ENCODE peak calls at places on chromosomes 12 and 14, in ten cellular contexts. Y is HTR-8/SVneo, P is NCI-H69, K is smooth muscle cell of the brain vasculature, H is NCI-H1436, G is transverse colon, S is A549, Z is DMS79, V is NCI-H460, T is ELR. L is an unnamed sample.

GRCh38 chr12:108511633-108512540 is 3.2 kb upstream of the FICD start:
- DNase-seq in Y (peak), P (peak), K (peak), H (peak), G (peak), S (peak), Z (peak), V (peak), T (peak), L (peak)

GRCh38 chr14:21917699-21918436 is 244.2 kb upstream of the OR4E1 start:
- DNase-seq in Y (peak), P (peak), K (peak), H (peak), G (peak), S (peak), Z (no peak), V (peak), T (peak), L (peak)

GRCh38 chr14:104588066-104588857 is 8.7 kb downstream of the C14orf180 start:
- DNase-seq in Y (no peak), P (no peak), K (no peak), H (no peak), G (no peak), S (no peak), Z (no peak), V (no peak), T (no peak), L (peak)

GRCh38 chr12:133174901-133175300 is 6.4 kb upstream of the ZNF268 start:
- DNase-seq in Y (no peak), P (no peak), K (no peak), H (no peak), G (no peak), S (no peak), Z (no peak), V (no peak), T (no peak), L (no peak)

GRCh38 chr14:80385340-80385739 is 174.0 kb upstream of the DIO2 start:
- DNase-seq in Y (no peak), P (peak), K (no peak), H (no peak), G (no peak), S (no peak), Z (no peak), V (no peak), T (no peak), L (peak)

GRCh38 chr12:12704593-12705230 is 8.7 kb upstream of the GPR19 start:
- DNase-seq in Y (peak), P (peak), K (peak), H (peak), G (peak), S (peak), Z (peak), V (peak), T (peak), L (peak)

GRCh38 chr12:52007158-52007921 is 594 bp downstream of the TAMALIN start:
- DNase-seq in Y (no peak), P (peak), K (no peak), H (no peak), G (peak), S (no peak), Z (no peak), V (no peak), T (no peak), L (peak)

GRCh38 chr12:54216580-54217308 is 28.0 kb upstream of the SMUG1 start:
- DNase-seq in Y (peak), P (peak), K (peak), H (peak), G (peak), S (peak), Z (peak), V (peak), T (peak), L (peak)

GRCh38 chr12:79935021-79935623 is at the start of gene PPP1R12A:
- DNase-seq in Y (peak), P (peak), K (peak), H (peak), G (peak), S (peak), Z (peak), V (peak), T (peak), L (peak)

GRCh38 chr12:15670756-15671155 is 118.4 kb downstream of the EPS8 start:
- DNase-seq in Y (no peak), P (no peak), K (no peak), H (no peak), G (no peak), S (no peak), Z (no peak), V (no peak), T (no peak), L (no peak)

GRCh38 chr12:89353823-89354629 is 1.7 kb upstream of the DUSP6 start:
- DNase-seq in Y (no peak), P (peak), K (no peak), H (peak), G (peak), S (peak), Z (peak), V (no peak), T (peak), L (peak)

GRCh38 chr12:51717325-51717925 is 126.4 kb downstream of the SCN8A start:
- DNase-seq in Y (no peak), P (no peak), K (no peak), H (no peak), G (no peak), S (no peak), Z (no peak), V (no peak), T (peak), L (no peak)